ENCODE peak calls at places on chromosomes 2 and 18, in five cellular contexts. P, U, C, J and B are unnamed samples.

GRCh38 chr2:83320053-83320452 is 1139.0 kb downstream of the SUCLG1 start:
- DNase-seq in C (no peak), J (no peak), P (no peak), U (no peak), B (no peak)

GRCh38 chr18:45998244-45998643 is 31.1 kb upstream of the EPG5 start:
- DNase-seq in J (no peak), C (no peak), U (no peak), P (no peak), B (no peak)

GRCh38 chr2:231932711-231932970 is 6.4 kb upstream of the NPPC start:
- DNase-seq in P (no peak), C (no peak), J (no peak), U (no peak), B (no peak)

GRCh38 chr18:48962857-48963554 is 12.2 kb upstream of the SMAD7 start:
- DNase-seq in C (no peak), J (peak), P (no peak), U (no peak), B (no peak)

GRCh38 chr18:1499265-1499664 is 594.6 kb downstream of the ADCYAP1 start:
- DNase-seq in C (no peak), J (no peak), U (no peak), P (no peak), B (no peak)

GRCh38 chr18:26813043-26813442 is 52.5 kb downstream of the AQP4 start:
- DNase-seq in C (no peak), U (no peak), P (no peak), J (peak), B (no peak)

GRCh38 chr2:39913648-39914456 is 134.8 kb upstream of the THUMPD2 start:
- DNase-seq in J (peak), C (no peak), P (no peak), U (no peak), B (no peak)

GRCh38 chr18:54932472-54932871 is 26.8 kb downstream of the CCDC68 start:
- DNase-seq in P (no peak), J (no peak), U (no peak), C (no peak), B (no peak)

GRCh38 chr2:241565413-241565812 is 6.9 kb downstream of the BOK start:
- DNase-seq in U (no peak), J (no peak), C (peak), P (no peak), B (peak)

GRCh38 chr2:134540954-134541353 is 177.8 kb downstream of the TMEM163 start:
- DNase-seq in U (no peak), P (no peak), C (no peak), J (no peak), B (no peak)

GRCh38 chr2:241475267-241475666 is 33.1 kb downstream of the STK25 start:
- DNase-seq in C (no peak), J (no peak), U (no peak), P (no peak), B (no peak)

GRCh38 chr18:80145191-80145799 is 36.2 kb downstream of the ADNP2 start:
- DNase-seq in P (no peak), C (no peak), U (no peak), J (peak), B (no peak)

GRCh38 chr2:27832396-27832795 is 57.8 kb downstream of the RBKS start:
- DNase-seq in J (peak), P (no peak), C (no peak), U (no peak), B (no peak)

GRCh38 chr2:35973132-35973736 is 382.3 kb upstream of the CRIM1 start:
- DNase-seq in C (no peak), U (no peak), J (peak), P (no peak), B (no peak)

GRCh38 chr2:36526216-36526615 is 71.8 kb downstream of the FEZ2 start:
- DNase-seq in C (no peak), J (peak), P (no peak), U (no peak), B (no peak)

GRCh38 chr18:76621184-76621583 is 126.1 kb upstream of the ZNF516 start:
- DNase-seq in P (no peak), U (no peak), C (no peak), J (peak), B (no peak)

GRCh38 chr2:182245963-182246362 is 180.9 kb downstream of the PDE1A start:
- DNase-seq in P (no peak), J (no peak), C (no peak), U (no peak), B (no peak)

GRCh38 chr2:182242561-182242960 is 184.3 kb downstream of the PDE1A start:
- DNase-seq in J (no peak), C (no peak), P (no peak), U (no peak), B (no peak)

GRCh38 chr2:182241936-182242335 is 184.9 kb downstream of the PDE1A start:
- DNase-seq in U (no peak), J (no peak), P (no peak), C (no peak), B (no peak)

DNA sequence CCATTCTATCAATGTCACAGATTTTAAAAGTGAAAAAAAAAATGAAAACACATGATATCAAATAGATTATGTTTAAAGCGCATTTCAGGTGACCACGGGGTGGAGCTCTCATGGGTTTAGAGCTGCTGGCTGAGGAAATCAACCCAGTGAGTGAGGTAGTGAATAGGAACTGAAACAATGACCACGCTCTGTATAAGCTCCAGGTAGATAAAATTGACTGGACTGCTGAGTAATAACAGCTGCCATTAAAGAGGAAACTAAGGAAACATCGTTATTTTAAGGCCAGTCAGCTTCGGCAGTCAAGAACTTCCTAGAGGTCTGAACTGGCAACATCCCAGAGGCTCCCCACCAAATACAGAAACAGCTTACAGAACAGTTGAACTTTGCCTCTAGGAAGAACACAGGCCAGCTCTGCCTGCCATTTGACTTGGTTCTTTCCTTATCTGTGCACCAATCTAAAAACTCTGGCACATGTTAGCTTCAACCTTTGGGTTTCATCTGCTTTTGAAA is 185.9 kb downstream of the PDE1A start:
- DNase-seq in U (no peak), P (peak), C (no peak), J (peak), B (no peak)
- TF ChIP-seq CTCF in U (peak), P (no peak), C (peak), J (peak), B (peak)

DNA sequence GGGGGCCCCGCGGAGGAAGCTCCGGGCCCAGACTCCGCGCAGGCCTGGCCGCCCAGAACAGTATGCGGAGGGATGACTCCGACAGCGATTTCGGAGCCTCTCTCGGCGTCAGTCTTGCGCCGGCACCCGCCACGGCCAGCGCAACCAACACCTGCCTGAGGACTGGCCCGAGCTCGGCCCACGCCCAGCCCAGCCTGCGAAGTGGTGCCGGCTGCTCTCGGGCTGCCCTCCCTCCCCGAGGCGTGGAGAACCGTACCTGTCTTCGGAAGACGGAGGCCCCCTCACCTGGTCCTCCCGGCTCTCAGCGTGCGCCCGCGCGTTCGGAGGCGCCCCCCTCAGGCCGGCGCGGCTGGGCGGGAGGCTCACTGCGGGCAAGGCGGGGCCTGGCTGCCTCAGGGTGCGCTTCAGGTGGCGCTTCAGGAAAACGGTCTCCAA is at the start of gene M1AP:
- DNase-seq in C (no peak), P (no peak), J (no peak), U (no peak), B (no peak)
- TF ChIP-seq CTCF in C (no peak), P (no peak), J (no peak), U (peak), B (peak)

GRCh38 chr2:33250417-33251029 is 225.9 kb upstream of the RASGRP3 start:
- DNase-seq in P (no peak), J (no peak), U (no peak), C (no peak), B (no peak)
- TF ChIP-seq CTCF in P (no peak), J (no peak), U (no peak), C (no peak), B (no peak)

GRCh38 chr18:70069965-70070364 is 122.3 kb upstream of the CD226 start:
- DNase-seq in P (no peak), U (no peak), J (no peak), C (no peak), B (no peak)

GRCh38 chr18:70073442-70073841 is 125.8 kb upstream of the CD226 start:
- DNase-seq in C (no peak), J (no peak), P (no peak), U (no peak), B (no peak)

GRCh38 chr18:70074091-70074490 is 126.4 kb upstream of the CD226 start:
- DNase-seq in C (no peak), U (no peak), J (peak), P (no peak), B (no peak)

GRCh38 chr18:70075906-70076305 is 128.2 kb upstream of the CD226 start:
- DNase-seq in C (no peak), P (no peak), U (no peak), J (peak), B (no peak)

DNA sequence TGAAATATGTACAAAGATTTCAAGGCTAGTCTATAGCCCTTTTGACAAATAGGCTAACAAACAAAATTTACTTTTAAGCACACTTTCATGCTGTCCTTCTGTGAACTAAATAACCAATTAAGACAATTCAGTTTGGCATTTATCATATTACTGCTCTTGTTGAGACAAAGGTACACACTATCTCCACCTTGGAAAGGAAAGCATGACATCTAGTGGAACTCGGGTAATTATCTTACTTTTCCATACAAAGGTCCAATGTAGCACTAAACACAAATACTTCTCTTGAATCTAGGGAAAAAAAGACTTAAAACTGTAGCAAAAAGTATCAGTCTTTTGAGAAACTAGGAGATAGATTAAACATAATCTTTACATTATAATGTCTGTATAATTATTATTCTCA is 125.0 kb upstream of the CD226 start:
- DNase-seq in P (no peak), J (peak), U (no peak), C (no peak), B (no peak)
- TF ChIP-seq CTCF in P (no peak), J (peak), U (peak), C (peak), B (peak)

GRCh38 chr18:63022429-63023022 is 297.0 kb downstream of the BCL2 start:
- DNase-seq in U (no peak), J (no peak), C (no peak), P (no peak), B (no peak)

GRCh38 chr18:63028380-63028779 is 291.2 kb downstream of the BCL2 start:
- DNase-seq in C (no peak), U (no peak), J (no peak), P (no peak), B (no peak)

DNA sequence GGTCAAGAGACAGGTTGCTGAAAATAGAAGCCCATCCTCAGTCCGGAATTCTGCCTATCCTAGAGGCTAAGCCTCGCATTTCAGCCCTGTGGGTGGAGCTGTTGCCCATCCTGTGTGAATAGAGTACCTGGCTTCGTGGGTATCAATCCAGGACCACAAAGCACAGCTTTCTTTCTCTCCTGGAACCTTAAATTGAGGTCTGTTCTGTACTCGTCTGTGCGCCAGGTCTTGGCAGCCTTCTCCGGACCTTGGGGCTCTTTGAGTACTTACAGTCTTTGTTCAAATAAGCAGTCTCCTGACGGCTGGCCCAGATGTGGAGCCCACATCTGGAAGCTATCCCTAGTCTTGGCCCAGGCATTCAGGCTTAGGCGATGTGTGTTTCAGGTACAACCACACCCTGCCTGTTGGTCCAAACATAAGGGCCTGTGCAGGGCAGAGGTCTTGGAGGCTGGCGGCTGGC is 294.3 kb downstream of the BCL2 start:
- DNase-seq in C (no peak), U (no peak), P (no peak), J (peak), B (no peak)
- TF ChIP-seq CTCF in C (peak), U (peak), P (no peak), J (peak), B (peak)